ENCODE peak calls at places on chromosomes 12 and 14, in six cellular contexts. C is OCI-LY7, W is heart left ventricle, Y is cardiac fibroblast, P is fibroblast of pulmonary artery, U is astrocyte of the spinal cord. N is an unnamed sample.

GRCh38 chr12:63151898-63152700 is 1.1 kb upstream of the AVPR1A start:
- DNase-seq in C (peak), W (peak), Y (peak), P (peak), U (peak), N (peak)

GRCh38 chr12:27096420-27096819 is 14.0 kb upstream of the C12orf71 start:
- DNase-seq in C (no peak), W (no peak), Y (no peak), P (no peak), U (no peak), N (no peak)

GRCh38 chr12:128976120-128976519 is 122.8 kb downstream of the GLT1D1 start:
- DNase-seq in C (peak), W (no peak), Y (no peak), P (no peak), U (no peak), N (peak)

GRCh38 chr12:71662861-71663560 is 637 bp downstream of the ZFC3H1 start:
- DNase-seq in C (peak), W (peak), Y (peak), P (peak), U (peak), N (peak)

GRCh38 chr12:65308601-65309071 is 30.2 kb downstream of the MSRB3 start:
- DNase-seq in C (no peak), W (no peak), Y (peak), P (peak), U (no peak), N (peak)

GRCh38 chr12:122995503-122996187 is 15.2 kb downstream of the ARL6IP4 start:
- DNase-seq in C (no peak), W (no peak), Y (peak), P (no peak), U (no peak), N (no peak)

GRCh38 chr12:85356596-85357385 is 76.8 kb downstream of the ALX1 start:
- DNase-seq in C (no peak), W (no peak), Y (no peak), P (no peak), U (no peak), N (no peak)

GRCh38 chr12:11879306-11879705 is 191.4 kb upstream of the BCL2L14 start:
- DNase-seq in C (no peak), W (no peak), Y (no peak), P (peak), U (peak), N (no peak)

GRCh38 chr12:111024205-111024794 is 103.9 kb upstream of the MYL2 start:
- DNase-seq in C (peak), W (peak), Y (peak), P (peak), U (peak), N (peak)

GRCh38 chr12:33876618-33877017 is 145.7 kb upstream of the ALG10 start:
- DNase-seq in C (no peak), W (no peak), Y (no peak), P (no peak), U (no peak), N (no peak)

GRCh38 chr14:93734961-93735360 is 53.3 kb downstream of the PRIMA1 start:
- DNase-seq in C (no peak), W (no peak), Y (no peak), P (no peak), U (no peak), N (no peak)

GRCh38 chr12:84803661-84804060 is 108.9 kb downstream of the SLC6A15 start:
- DNase-seq in C (no peak), W (no peak), Y (no peak), P (peak), U (no peak), N (no peak)

GRCh38 chr12:65911321-65911720 is 87.0 kb downstream of the HMGA2 start:
- DNase-seq in C (no peak), W (no peak), Y (peak), P (peak), U (peak), N (no peak)

GRCh38 chr14:100882991-100883788 is 20.3 kb downstream of the RTL1 start:
- DNase-seq in C (no peak), W (no peak), Y (no peak), P (no peak), U (no peak), N (no peak)

GRCh38 chr14:100884456-100884855 is 19.1 kb downstream of the RTL1 start:
- DNase-seq in C (no peak), W (no peak), Y (no peak), P (no peak), U (no peak), N (no peak)

GRCh38 chr14:100887728-100888335 is 15.7 kb downstream of the RTL1 start:
- DNase-seq in C (no peak), W (no peak), Y (no peak), P (peak), U (no peak), N (no peak)

GRCh38 chr14:100883789-100884101 is 19.8 kb downstream of the RTL1 start:
- DNase-seq in C (no peak), W (no peak), Y (no peak), P (no peak), U (no peak), N (no peak)

DNA sequence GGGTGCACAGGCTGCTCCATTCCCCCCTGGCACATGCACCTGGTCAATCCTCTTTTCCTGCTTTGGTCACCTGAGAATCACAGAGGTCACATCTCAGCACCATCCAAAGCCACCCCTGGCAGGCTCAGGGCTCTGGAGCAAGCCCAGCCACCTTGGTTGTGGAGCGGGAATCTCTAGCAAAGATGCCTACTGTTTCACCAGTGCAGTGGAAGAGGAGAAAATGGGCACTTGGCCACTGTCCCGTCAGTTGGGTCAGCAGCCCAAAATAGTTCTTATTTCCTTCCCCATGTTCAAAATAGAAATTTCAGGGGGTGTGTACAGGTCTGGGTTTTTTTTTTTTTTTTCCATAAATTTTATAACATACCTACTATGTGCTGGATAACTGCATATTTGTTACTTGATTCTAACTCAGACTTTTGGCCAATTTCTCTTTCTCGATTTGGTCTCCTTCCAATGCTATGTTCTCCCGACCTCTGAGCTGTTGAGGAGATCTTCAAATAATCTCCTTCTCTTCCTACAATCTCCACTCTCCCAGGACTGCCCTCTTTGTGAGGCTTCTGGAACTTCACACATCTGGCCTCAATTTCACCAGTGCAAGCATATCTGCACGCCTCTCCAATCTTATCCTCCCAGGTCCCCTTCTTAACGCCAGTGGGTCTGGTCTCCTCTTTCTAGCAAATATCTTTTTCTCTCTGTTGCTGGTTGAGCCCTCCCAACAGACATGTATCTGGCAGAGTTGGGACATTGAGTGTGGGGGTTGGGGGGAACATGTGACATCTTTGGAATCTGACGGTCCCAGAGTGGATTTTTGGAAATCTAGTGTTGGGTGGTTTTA is 18.1 kb downstream of the RTL1 start:
- DNase-seq in C (no peak), W (no peak), Y (no peak), P (no peak), U (no peak), N (no peak)
- TF ChIP-seq CTCF in C (no peak), W (no peak), Y (no peak), P (no peak), U (no peak), N (no peak)

GRCh38 chr12:54014315-54015209 is 5.8 kb downstream of the HOXC8 start:
- DNase-seq in C (no peak), W (no peak), Y (no peak), P (no peak), U (no peak), N (no peak)

GRCh38 chr12:54015210-54015931 is 6.6 kb downstream of the HOXC8 start:
- DNase-seq in C (no peak), W (no peak), Y (no peak), P (no peak), U (no peak), N (no peak)

GRCh38 chr12:54017027-54017788 is 8.4 kb downstream of the HOXC8 start:
- DNase-seq in C (peak), W (no peak), Y (no peak), P (no peak), U (no peak), N (no peak)

GRCh38 chr12:54016478-54016964 is 7.7 kb downstream of the HOXC8 start:
- DNase-seq in C (no peak), W (no peak), Y (no peak), P (peak), U (peak), N (no peak)

GRCh38 chr12:54016051-54016450 is 7.3 kb downstream of the HOXC8 start:
- DNase-seq in C (no peak), W (no peak), Y (no peak), P (no peak), U (no peak), N (no peak)
- H3K4me3 ChIP-seq in C (no peak), W (no peak), Y (no peak), P (no peak), U (peak), N (no peak)

DNA sequence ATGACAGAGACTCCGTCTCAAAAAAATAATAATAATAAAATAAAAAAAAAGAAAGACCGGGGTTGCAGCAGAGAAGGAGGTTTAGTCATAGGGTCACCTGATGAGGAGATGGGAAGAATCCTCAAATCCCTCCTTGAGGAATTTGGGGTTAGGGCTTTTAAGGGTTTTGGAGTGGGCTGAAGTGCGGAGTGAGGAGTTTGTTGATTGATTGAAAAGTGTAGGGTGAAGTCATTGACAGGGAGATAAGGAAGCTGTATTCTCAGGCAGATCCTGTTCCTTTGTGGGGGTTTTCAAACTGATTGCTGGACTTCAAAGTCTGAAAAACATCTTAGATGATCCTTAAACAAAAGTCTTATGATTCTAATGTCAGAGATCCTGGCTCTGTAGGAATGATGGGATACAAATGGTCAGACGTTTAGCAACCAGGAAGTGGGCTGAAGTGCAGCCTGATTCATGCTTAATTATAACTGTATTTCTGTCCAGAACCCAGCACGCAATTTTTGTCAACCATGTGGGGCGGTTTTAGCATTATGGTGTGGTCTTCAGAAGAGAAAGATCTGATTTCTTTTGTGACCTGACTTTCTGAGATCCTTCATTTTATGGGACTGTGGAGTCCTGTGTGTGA is 16.0 kb downstream of the FNTB start:
- DNase-seq in C (no peak), W (no peak), Y (peak), P (peak), U (peak), N (no peak)
- TF ChIP-seq CTCF in C (no peak), W (no peak), Y (no peak), P (no peak), U (no peak), N (no peak)

GRCh38 chr12:24560867-24561266 is 388.0 kb downstream of the BCAT1 start:
- DNase-seq in C (no peak), W (no peak), Y (peak), P (no peak), U (peak), N (no peak)
- H3K4me3 ChIP-seq in C (no peak), W (peak), Y (peak), P (peak), U (peak), N (no peak)

DNA sequence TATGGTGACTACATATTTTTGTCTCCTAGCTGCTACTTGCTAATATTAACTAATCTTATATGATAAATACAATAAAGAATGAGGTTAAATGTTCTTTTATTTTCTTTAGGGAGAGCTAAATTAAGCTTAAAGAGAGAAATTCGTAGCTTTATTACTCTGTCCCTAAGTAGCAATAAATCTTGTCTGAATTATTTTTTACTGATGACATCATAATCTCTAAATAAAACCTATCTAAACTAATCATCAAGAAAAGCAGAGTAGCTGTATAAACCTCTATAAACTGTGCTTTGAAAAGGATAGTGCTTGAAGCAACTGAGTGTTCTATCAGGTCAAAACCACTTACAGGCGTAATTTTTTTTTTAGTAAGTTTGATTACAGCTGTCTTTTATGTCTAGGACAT is 42.5 kb downstream of the METTL25 start:
- DNase-seq in C (no peak), W (no peak), Y (no peak), P (no peak), U (no peak), N (no peak)
- TF ChIP-seq CTCF in C (no peak), W (no peak), Y (no peak), P (no peak), U (no peak), N (no peak)

DNA sequence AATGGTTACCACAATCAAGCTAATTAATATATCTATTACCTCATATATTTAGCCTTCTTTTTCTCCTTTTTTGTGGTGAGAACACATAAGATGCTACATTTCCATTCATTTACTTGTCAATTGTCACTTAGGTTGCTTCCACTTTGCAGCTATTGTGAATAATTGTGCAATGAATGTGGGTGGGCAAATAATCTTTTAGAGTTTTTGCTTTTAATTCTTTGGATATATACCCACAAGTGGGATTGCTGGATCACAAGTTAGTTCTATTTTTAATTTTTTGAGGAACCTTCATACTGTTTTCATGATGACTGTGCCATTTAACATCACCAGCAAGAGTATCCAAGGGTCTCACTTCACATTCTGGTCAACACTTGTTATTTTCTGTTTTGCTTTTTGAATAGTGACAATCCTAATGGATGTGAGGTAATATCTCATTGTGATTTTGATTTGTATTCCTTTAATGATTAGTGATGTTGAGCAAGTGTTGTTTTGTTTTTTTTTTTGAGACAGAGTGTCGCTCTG is 10.5 kb downstream of the CLEC6A start:
- DNase-seq in C (no peak), W (no peak), Y (no peak), P (no peak), U (no peak), N (no peak)
- H3K4me3 ChIP-seq in C (no peak), W (no peak), Y (no peak), P (no peak), U (no peak), N (no peak)

GRCh38 chr12:113826805-113827204 is 139.3 kb downstream of the RBM19 start:
- DNase-seq in C (no peak), W (no peak), Y (no peak), P (no peak), U (no peak), N (no peak)
- TF ChIP-seq CTCF in C (peak), W (no peak), Y (no peak), P (no peak), U (peak), N (no peak)

GRCh38 chr12:69896653-69897381 is 71.8 kb downstream of the MYRFL start:
- DNase-seq in C (no peak), W (no peak), Y (no peak), P (no peak), U (peak), N (no peak)
- H3K4me3 ChIP-seq in C (no peak), W (no peak), Y (no peak), P (no peak), U (no peak), N (no peak)

N was measured in GM12865.